ENCODE peak calls at places on chromosomes 1 and 21, in five cellular contexts. D is breast epithelium, R is HL-60, G is K562, W is GM12878. I is an unnamed sample.

GRCh38 chr1:34602907-34603306 is 151.9 kb upstream of the GJB5 start:
- DNase-seq in D (no peak), R (no peak), W (no peak), G (no peak), I (no peak)

GRCh38 chr1:94843430-94843829 is 23.3 kb downstream of the SLC44A3 start:
- DNase-seq in G (no peak), R (no peak), W (no peak), D (no peak), I (no peak)

GRCh38 chr1:169102567-169102966 is 3.9 kb upstream of the ATP1B1 start:
- DNase-seq in W (no peak), R (no peak), D (no peak), G (no peak), I (peak; percentile 17)

GRCh38 chr1:154725841-154726240 is 117.9 kb upstream of the ADAR start:
- DNase-seq in D (no peak), R (no peak), G (no peak), W (no peak), I (no peak)

GRCh38 chr1:16924919-16925477 is 3.3 kb downstream of the CROCC start:
- DNase-seq in R (no peak), W (no peak), G (no peak), D (no peak), I (no peak)

GRCh38 chr1:67342002-67342890 is 34.6 kb downstream of the IL12RB2 start:
- DNase-seq in R (no peak), W (peak; percentile 83), G (no peak), D (no peak), I (no peak)

GRCh38 chr1:243267346-243268283 is 11.8 kb downstream of the SDCCAG8 start:
- DNase-seq in G (no peak), W (no peak), D (no peak), R (peak; percentile 73), I (no peak)

GRCh38 chr1:164683235-164683634 is 124.3 kb downstream of the PBX1 start:
- DNase-seq in D (no peak), W (no peak), G (no peak), R (no peak), I (no peak)

DNA sequence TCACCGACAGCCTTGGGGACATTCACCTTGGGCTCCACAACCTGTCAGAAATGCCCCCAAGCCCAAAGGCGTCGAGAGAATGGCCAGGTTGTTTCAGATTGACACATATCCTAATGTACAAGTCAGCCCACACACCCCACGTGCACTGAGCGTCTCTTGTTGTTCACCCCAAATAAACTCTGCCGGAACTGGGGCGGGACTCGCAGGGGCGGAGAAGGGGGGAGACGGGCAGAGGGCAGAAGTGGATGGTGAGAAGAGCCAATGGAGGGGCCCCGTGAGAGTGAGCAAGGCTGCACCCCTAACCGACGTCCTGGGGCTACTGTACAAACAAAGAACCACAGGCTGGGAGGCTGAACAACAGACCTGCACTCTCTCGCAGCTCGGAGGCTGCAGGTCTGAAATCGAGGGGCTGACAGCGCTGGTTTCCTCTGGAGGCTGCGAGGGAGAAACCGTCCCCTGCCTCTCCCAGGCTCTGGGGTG is 8.5 kb upstream of the UMODL1 start:
- DNase-seq in D (peak; percentile 59), G (no peak), W (peak; percentile 82), R (peak; percentile 77), I (peak; percentile 76)
- H3K4me3 ChIP-seq in D (no peak overlapping the region), G (no peak overlapping the region), W (peak overlapping the region; percentile 72), R (no peak overlapping the region), I (no peak overlapping the region)

GRCh38 chr1:18440385-18441226 is 40.1 kb upstream of the KLHDC7A start:
- DNase-seq in R (no peak), D (no peak), G (no peak), W (no peak), I (peak; percentile 30)
- TF ChIP-seq POLR2AphosphoS5 in R (no peak), D (no peak), G (no peak), W (no peak), I (no peak)

GRCh38 chr1:99764909-99765308 is 1.5 kb downstream of the FRRS1 start:
- DNase-seq in W (no peak), G (no peak), D (no peak), R (no peak), I (no peak)
- H3K4me3 ChIP-seq in W (peak overlapping the region; percentile 40), G (peak overlapping the region; percentile 78), D (peak overlapping the region; percentile 70), R (no peak overlapping the region), I (peak overlapping the region; percentile 59)

GRCh38 chr1:217186664-217187063 is 444.2 kb downstream of the GPATCH2 start:
- DNase-seq in G (no peak), W (no peak), R (no peak), D (no peak), I (no peak)

GRCh38 chr1:217184854-217185253 is 446.0 kb downstream of the GPATCH2 start:
- DNase-seq in W (no peak), D (peak; percentile 35), R (no peak), G (no peak), I (no peak)

GRCh38 chr1:217180443-217180842 is 450.4 kb downstream of the GPATCH2 start:
- DNase-seq in D (no peak), G (no peak), R (no peak), W (no peak), I (no peak)

GRCh38 chr1:217182992-217183391 is 447.9 kb downstream of the GPATCH2 start:
- DNase-seq in D (no peak), W (no peak), G (no peak), R (no peak), I (no peak)

GRCh38 chr1:217181205-217181746 is 449.6 kb downstream of the GPATCH2 start:
- DNase-seq in W (no peak), D (no peak), G (no peak), R (no peak), I (no peak)
- TF ChIP-seq POLR2AphosphoS5 in W (no peak), D (no peak), G (no peak), R (no peak), I (no peak)

DNA sequence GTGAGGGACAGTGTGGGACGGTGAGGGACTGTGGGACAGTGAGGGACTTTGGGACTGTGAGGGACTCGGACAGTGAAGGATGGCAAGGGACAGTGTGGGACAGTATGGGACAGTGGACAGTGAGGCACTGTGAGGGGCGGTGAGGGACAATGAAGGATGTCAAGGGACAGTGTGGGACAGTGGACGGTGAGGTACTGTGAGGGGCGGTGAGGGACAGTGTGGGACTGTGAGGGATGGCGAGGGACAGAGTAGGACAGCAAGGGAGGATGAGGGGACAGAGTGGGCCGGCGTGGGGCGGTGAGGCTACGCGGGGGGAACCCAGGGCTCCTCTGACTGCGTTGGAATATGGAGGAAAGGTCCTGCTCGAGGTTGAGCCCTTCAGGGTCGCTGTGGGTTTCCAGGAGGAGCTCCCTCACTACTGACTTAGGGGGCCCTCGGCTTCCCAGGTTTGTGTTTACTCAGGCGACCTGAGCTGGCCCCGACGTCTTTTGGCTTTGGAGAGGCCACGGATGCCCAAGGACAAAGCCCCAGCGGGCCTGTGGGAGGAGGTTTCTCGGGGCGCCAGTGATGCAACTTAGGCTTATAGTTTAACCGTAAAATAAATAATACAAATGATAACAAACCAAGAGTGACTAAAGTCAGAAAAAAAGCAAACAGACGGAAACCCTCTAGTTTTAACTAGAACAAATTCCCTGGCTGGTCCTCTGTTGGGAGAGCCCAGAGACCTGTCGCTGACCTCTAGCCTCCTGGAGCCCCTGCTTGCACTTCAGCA is 1.1 kb upstream of the ERRFI1 start:
- DNase-seq in R (no peak), D (no peak), W (no peak), G (no peak), I (peak; percentile 47)
- H3K4me3 ChIP-seq in R (no peak overlapping the region), D (peak overlapping the region; percentile 94), W (no peak overlapping the region), G (no peak overlapping the region), I (peak overlapping the region; percentile 89)

DNA sequence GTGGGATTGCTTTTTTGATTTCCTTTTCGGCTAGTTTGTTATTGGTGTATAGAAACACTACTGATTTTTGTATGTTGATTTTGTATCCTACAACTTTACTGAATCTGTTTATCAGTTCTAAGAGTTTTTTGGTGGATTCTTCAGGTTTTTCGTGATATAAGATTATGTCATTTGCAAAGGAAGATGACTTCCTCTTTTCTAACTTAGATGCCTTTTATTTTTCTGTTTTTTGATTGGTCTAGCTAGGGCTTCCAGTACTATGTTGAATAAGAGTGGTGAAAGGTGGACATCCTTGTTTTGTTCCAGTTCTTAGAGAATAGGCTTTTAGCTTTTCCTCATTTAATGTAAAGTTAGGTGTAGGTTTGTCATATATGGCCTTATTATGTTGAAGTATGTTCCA is 13.1 kb upstream of the NHLH2 start:
- DNase-seq in R (no peak), W (no peak), G (no peak), D (no peak), I (no peak)
- TF ChIP-seq POLR2AphosphoS5 in R (no peak), W (no peak), G (no peak), D (no peak), I (no peak)

I was measured in transverse colon.